ENCODE peak calls at places on chromosomes 4 and X, in seven cellular contexts. One of them, this sample, is unnamed.

GRCh38 chr4:46505131-46505530 is 115.2 kb upstream of the GABRA2 start:
- DNase-seq in GM23248: no peak
- DNase-seq in GM23338: no peak
- DNase-seq in neural progenitor cell: no peak
- DNase-seq in PC-3: peak; percentile 34
- DNase-seq in HCT116: no peak
- DNase-seq in OCI-LY7: no peak
- DNase-seq in this sample: no peak

GRCh38 chr4:8409271-8410065 is 31.1 kb downstream of the ACOX3 start:
- DNase-seq in PC-3: peak; percentile 3
- DNase-seq in OCI-LY7: no peak
- DNase-seq in GM23338: no peak
- DNase-seq in GM23248: peak; percentile 48
- DNase-seq in neural progenitor cell: no peak
- DNase-seq in HCT116: no peak
- DNase-seq in this sample: no peak

GRCh38 chr4:10733486-10733885 is 48.9 kb upstream of the CLNK start:
- DNase-seq in neural progenitor cell: no peak
- DNase-seq in GM23248: no peak
- DNase-seq in PC-3: no peak
- DNase-seq in HCT116: no peak
- DNase-seq in OCI-LY7: no peak
- DNase-seq in GM23338: no peak
- DNase-seq in this sample: no peak

GRCh38 chr4:15665738-15666365 is 10.7 kb upstream of the FBXL5 start:
- DNase-seq in neural progenitor cell: no peak
- DNase-seq in GM23248: peak; percentile 69
- DNase-seq in PC-3: peak; percentile 88
- DNase-seq in OCI-LY7: no peak
- DNase-seq in GM23338: no peak
- DNase-seq in HCT116: peak; percentile 63
- DNase-seq in this sample: peak; percentile 21

GRCh38 chr4:1309261-1310010 is 19.7 kb downstream of the MAEA start:
- DNase-seq in GM23248: peak; percentile 92
- DNase-seq in GM23338: peak; percentile 98
- DNase-seq in PC-3: no peak
- DNase-seq in neural progenitor cell: peak; percentile 96
- DNase-seq in OCI-LY7: peak; percentile 64
- DNase-seq in HCT116: no peak
- DNase-seq in this sample: peak; percentile 93

GRCh38 chrX:110310000-110310790 is 7.7 kb downstream of the AMMECR1 start:
- DNase-seq in neural progenitor cell: no peak
- DNase-seq in GM23338: no peak
- DNase-seq in HCT116: no peak
- DNase-seq in GM23248: peak; percentile 21
- DNase-seq in PC-3: peak; percentile 53
- DNase-seq in OCI-LY7: no peak
- DNase-seq in this sample: no peak

GRCh38 chrX:63426519-63426918 is 75.4 kb upstream of the SPIN4 start:
- DNase-seq in PC-3: no peak
- DNase-seq in HCT116: no peak
- DNase-seq in neural progenitor cell: no peak
- DNase-seq in GM23248: no peak
- DNase-seq in GM23338: peak; percentile 37
- DNase-seq in OCI-LY7: no peak
- DNase-seq in this sample: no peak

GRCh38 chr4:73341454-73341853 is 62.6 kb upstream of the ALB start:
- DNase-seq in GM23338: peak; percentile 78
- DNase-seq in PC-3: peak; percentile 77
- DNase-seq in OCI-LY7: peak; percentile 60
- DNase-seq in GM23248: peak; percentile 69
- DNase-seq in neural progenitor cell: peak; percentile 79
- DNase-seq in HCT116: peak; percentile 33
- DNase-seq in this sample: peak; percentile 75

GRCh38 chr4:10783351-10783750 is 98.8 kb upstream of the CLNK start:
- DNase-seq in neural progenitor cell: no peak
- DNase-seq in GM23248: peak; percentile 66
- DNase-seq in PC-3: peak; percentile 44
- DNase-seq in HCT116: no peak
- DNase-seq in GM23338: no peak
- DNase-seq in OCI-LY7: no peak
- DNase-seq in this sample: peak; percentile 40

GRCh38 chr4:8215001-8215427 is 15.9 kb downstream of the SH3TC1 start:
- DNase-seq in PC-3: no peak
- DNase-seq in GM23338: no peak
- DNase-seq in OCI-LY7: no peak
- DNase-seq in GM23248: peak; percentile 81
- DNase-seq in neural progenitor cell: no peak
- DNase-seq in HCT116: no peak
- DNase-seq in this sample: peak; percentile 46

GRCh38 chrX:31279359-31279758 is 207.5 kb upstream of the FTHL17 start:
- DNase-seq in GM23338: peak; percentile 26
- DNase-seq in PC-3: peak; percentile 3
- DNase-seq in neural progenitor cell: peak; percentile 9
- DNase-seq in HCT116: no peak
- DNase-seq in OCI-LY7: no peak
- DNase-seq in GM23248: peak; percentile 32
- DNase-seq in this sample: peak; percentile 5

GRCh38 chr4:26763063-26763462 is 97.6 kb upstream of the STIM2 start:
- DNase-seq in GM23338: no peak
- DNase-seq in PC-3: peak; percentile 20
- DNase-seq in GM23248: no peak
- DNase-seq in HCT116: no peak
- DNase-seq in neural progenitor cell: no peak
- DNase-seq in OCI-LY7: peak; percentile 18
- DNase-seq in this sample: no peak

GRCh38 chr4:100075486-100076270 is 114.6 kb downstream of the DDIT4L start:
- DNase-seq in PC-3: no peak
- DNase-seq in HCT116: no peak
- DNase-seq in GM23248: peak; percentile 20
- DNase-seq in neural progenitor cell: no peak
- DNase-seq in OCI-LY7: no peak
- DNase-seq in GM23338: no peak
- DNase-seq in this sample: no peak

GRCh38 chrX:50799531-50799961 is 14.4 kb downstream of the SHROOM4 start:
- DNase-seq in HCT116: no peak
- DNase-seq in GM23248: peak; percentile 49
- DNase-seq in GM23338: no peak
- DNase-seq in OCI-LY7: no peak
- DNase-seq in neural progenitor cell: no peak
- DNase-seq in PC-3: no peak
- DNase-seq in this sample: peak; percentile 33

GRCh38 chr4:7295201-7295916 is 103.0 kb downstream of the SORCS2 start:
- DNase-seq in GM23248: peak; percentile 25
- DNase-seq in GM23338: no peak
- DNase-seq in PC-3: no peak
- DNase-seq in neural progenitor cell: no peak
- DNase-seq in HCT116: no peak
- DNase-seq in OCI-LY7: no peak
- DNase-seq in this sample: no peak

GRCh38 chr4:67103001-67103737 is 442.1 kb downstream of the CENPC start:
- DNase-seq in OCI-LY7: no peak
- DNase-seq in neural progenitor cell: peak; percentile 5
- DNase-seq in GM23338: no peak
- DNase-seq in HCT116: no peak
- DNase-seq in GM23248: no peak
- DNase-seq in PC-3: peak; percentile 10
- DNase-seq in this sample: no peak

GRCh38 chr4:15037923-15038541 is 35.8 kb downstream of the CPEB2 start:
- DNase-seq in HCT116: no peak
- DNase-seq in neural progenitor cell: no peak
- DNase-seq in OCI-LY7: no peak
- DNase-seq in GM23338: no peak
- DNase-seq in GM23248: peak; percentile 25
- DNase-seq in PC-3: no peak
- DNase-seq in this sample: no peak

GRCh38 chrX:49184294-49185061 is 1.7 kb downstream of the PRICKLE3 start:
- DNase-seq in GM23338: peak; percentile 97
- DNase-seq in PC-3: peak; percentile 96
- DNase-seq in OCI-LY7: peak; percentile 42
- DNase-seq in GM23248: peak; percentile 92
- DNase-seq in HCT116: peak; percentile 86
- DNase-seq in neural progenitor cell: peak; percentile 97
- DNase-seq in this sample: peak; percentile 93

GRCh38 chr4:76969493-76969892 is 19.9 kb downstream of the SEPTIN11 start:
- DNase-seq in HCT116: no peak
- DNase-seq in PC-3: no peak
- DNase-seq in GM23248: no peak
- DNase-seq in GM23338: no peak
- DNase-seq in neural progenitor cell: no peak
- DNase-seq in OCI-LY7: no peak
- DNase-seq in this sample: no peak

GRCh38 chr4:124970011-124970410 is 257.5 kb upstream of the ANKRD50 start:
- DNase-seq in GM23248: peak; percentile 73
- DNase-seq in GM23338: no peak
- DNase-seq in PC-3: peak; percentile 17
- DNase-seq in OCI-LY7: no peak
- DNase-seq in HCT116: no peak
- DNase-seq in neural progenitor cell: no peak
- DNase-seq in this sample: no peak

GRCh38 chrX:119488749-119489148 is 20.5 kb downstream of the SLC25A5 start:
- DNase-seq in neural progenitor cell: peak; percentile 49
- DNase-seq in HCT116: no peak
- DNase-seq in OCI-LY7: peak; percentile 45
- DNase-seq in GM23248: peak; percentile 64
- DNase-seq in PC-3: peak; percentile 74
- DNase-seq in GM23338: peak; percentile 63
- DNase-seq in this sample: peak; percentile 51

GRCh38 chr4:128310266-128310697 is 22.7 kb upstream of the PGRMC2 start:
- DNase-seq in PC-3: no peak
- DNase-seq in HCT116: no peak
- DNase-seq in neural progenitor cell: peak; percentile 47
- DNase-seq in GM23248: no peak
- DNase-seq in GM23338: peak; percentile 44
- DNase-seq in OCI-LY7: no peak
- DNase-seq in this sample: peak; percentile 34

DNA sequence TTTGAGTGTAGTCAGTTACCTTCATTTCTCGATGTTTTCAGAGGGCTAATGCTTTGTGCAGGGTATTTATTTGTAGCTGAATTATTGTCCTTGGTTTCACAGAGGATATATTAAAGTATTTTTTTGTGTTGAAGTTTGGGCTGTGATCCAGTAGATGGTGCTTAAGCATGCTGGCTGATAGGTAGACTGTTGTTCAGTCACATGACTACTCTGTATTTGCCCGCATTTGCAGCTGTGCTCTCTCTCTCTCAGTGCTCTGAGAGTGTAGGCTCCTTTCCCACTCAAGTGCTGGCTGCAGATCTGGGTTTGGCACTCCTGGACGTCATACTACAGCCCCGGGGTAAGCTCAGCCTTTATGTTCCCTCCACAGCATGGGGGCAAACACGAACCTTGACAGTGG is 21.7 kb downstream of the RAB40AL start:
- DNase-seq in PC-3: peak; percentile 31
- DNase-seq in neural progenitor cell: no peak
- DNase-seq in GM23248: no peak
- DNase-seq in GM23338: no peak
- DNase-seq in HCT116: no peak
- DNase-seq in OCI-LY7: no peak
- DNase-seq in this sample: no peak
- TF ChIP-seq EZH2phosphoT487 in PC-3: no peak
- TF ChIP-seq EZH2phosphoT487 in neural progenitor cell: no peak
- TF ChIP-seq EZH2phosphoT487 in GM23248: no peak
- TF ChIP-seq EZH2phosphoT487 in GM23338: no peak
- TF ChIP-seq EZH2phosphoT487 in HCT116: no peak
- TF ChIP-seq EZH2phosphoT487 in OCI-LY7: no peak
- TF ChIP-seq EZH2phosphoT487 in this sample: no peak

GRCh38 chr4:94368459-94368858 is 25.8 kb upstream of the HPGDS start:
- DNase-seq in GM23338: no peak
- DNase-seq in GM23248: no peak
- DNase-seq in HCT116: no peak
- DNase-seq in OCI-LY7: no peak
- DNase-seq in PC-3: no peak
- DNase-seq in neural progenitor cell: no peak
- DNase-seq in this sample: no peak

GRCh38 chr4:94365304-94365703 is 22.7 kb upstream of the HPGDS start:
- DNase-seq in HCT116: no peak
- DNase-seq in OCI-LY7: no peak
- DNase-seq in neural progenitor cell: no peak
- DNase-seq in GM23248: no peak
- DNase-seq in PC-3: peak; percentile 62
- DNase-seq in GM23338: no peak
- DNase-seq in this sample: no peak

GRCh38 chr4:94364527-94364926 is 21.9 kb upstream of the HPGDS start:
- DNase-seq in GM23338: no peak
- DNase-seq in HCT116: no peak
- DNase-seq in GM23248: no peak
- DNase-seq in OCI-LY7: no peak
- DNase-seq in neural progenitor cell: no peak
- DNase-seq in PC-3: no peak
- DNase-seq in this sample: no peak

GRCh38 chr4:94358101-94358500 is 15.5 kb upstream of the HPGDS start:
- DNase-seq in GM23338: no peak
- DNase-seq in GM23248: no peak
- DNase-seq in neural progenitor cell: no peak
- DNase-seq in PC-3: no peak
- DNase-seq in HCT116: no peak
- DNase-seq in OCI-LY7: no peak
- DNase-seq in this sample: no peak

DNA sequence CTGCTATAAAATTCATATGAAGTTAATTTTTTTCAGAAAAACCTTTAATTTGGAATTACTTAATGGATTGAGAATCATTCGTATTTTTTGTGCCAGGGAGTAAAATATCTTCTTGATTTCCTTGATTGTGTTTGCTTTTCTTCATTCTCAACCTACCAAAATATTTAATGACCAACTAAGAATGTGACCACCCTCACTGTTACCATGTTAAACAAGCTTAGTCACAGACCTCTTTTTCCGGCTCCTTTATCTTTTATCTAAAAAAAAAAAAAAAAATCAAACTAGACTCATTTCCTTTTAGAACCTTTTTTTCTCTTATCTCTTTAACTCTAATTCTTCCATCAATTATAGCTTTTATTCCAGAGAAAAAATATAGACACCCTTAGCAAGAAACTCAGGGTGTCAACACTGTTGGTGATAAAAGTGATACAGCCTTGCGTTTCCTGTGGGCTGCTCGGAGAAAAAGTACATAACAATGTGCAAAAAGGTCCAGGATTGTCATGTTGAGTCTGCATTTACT is 20.6 kb upstream of the HPGDS start:
- DNase-seq in HCT116: no peak
- DNase-seq in PC-3: peak; percentile 61
- DNase-seq in OCI-LY7: no peak
- DNase-seq in GM23248: no peak
- DNase-seq in GM23338: no peak
- DNase-seq in neural progenitor cell: no peak
- DNase-seq in this sample: no peak
- H2AFZ ChIP-seq in HCT116: no peak overlapping the region
- H2AFZ ChIP-seq in PC-3: no peak overlapping the region
- H2AFZ ChIP-seq in OCI-LY7: no peak overlapping the region
- H2AFZ ChIP-seq in GM23248: no peak overlapping the region
- H2AFZ ChIP-seq in GM23338: peak overlapping the region; percentile 14
- H2AFZ ChIP-seq in neural progenitor cell: no peak overlapping the region
- H2AFZ ChIP-seq in this sample: no peak overlapping the region

GRCh38 chr4:187042251-187042650 is 318.6 kb upstream of the FAT1 start:
- DNase-seq in neural progenitor cell: no peak
- DNase-seq in PC-3: no peak
- DNase-seq in GM23248: no peak
- DNase-seq in HCT116: no peak
- DNase-seq in OCI-LY7: no peak
- DNase-seq in GM23338: no peak
- DNase-seq in this sample: no peak
- H3K4me3 ChIP-seq in neural progenitor cell: no peak overlapping the region
- H3K4me3 ChIP-seq in PC-3: no peak overlapping the region
- H3K4me3 ChIP-seq in GM23248: no peak overlapping the region
- H3K4me3 ChIP-seq in HCT116: no peak overlapping the region
- H3K4me3 ChIP-seq in OCI-LY7: no peak overlapping the region
- H3K4me3 ChIP-seq in GM23338: no peak overlapping the region
- H3K4me3 ChIP-seq in this sample: no peak overlapping the region

GRCh38 chrX:10166731-10167149 is 10.0 kb downstream of the CLCN4 start:
- DNase-seq in HCT116: no peak
- DNase-seq in GM23248: no peak
- DNase-seq in PC-3: no peak
- DNase-seq in OCI-LY7: peak; percentile 11
- DNase-seq in neural progenitor cell: no peak
- DNase-seq in GM23338: no peak
- DNase-seq in this sample: no peak
- TF ChIP-seq EZH2phosphoT487 in HCT116: no peak
- TF ChIP-seq EZH2phosphoT487 in GM23248: no peak
- TF ChIP-seq EZH2phosphoT487 in PC-3: no peak
- TF ChIP-seq EZH2phosphoT487 in OCI-LY7: no peak
- TF ChIP-seq EZH2phosphoT487 in neural progenitor cell: no peak
- TF ChIP-seq EZH2phosphoT487 in GM23338: no peak
- TF ChIP-seq EZH2phosphoT487 in this sample: no peak